ENCODE peak calls at places on chromosomes 3 and 15, in seven cellular contexts. A is GM04503; X is DMS53; W is retinal pigment epithelial cell; Y is stimulated activated CD4-positive, alpha-beta T cell treated with anti-CD3 and anti-CD28 coated beads, Interleukin-4, amount 100 ng/mL, for 1 hour; J is ecto neural progenitor cell; V is astrocyte of the spinal cord. N is an unnamed sample.

GRCh38 chr15:25051399-25052154 is 96.8 kb downstream of the SNRPN start:
- DNase-seq in A (no peak), X (no peak), W (no peak), Y (no peak), J (peak; percentile 32), V (no peak), N (peak; percentile 72)

GRCh38 chr3:175356899-175357324 is 497.8 kb downstream of the NAALADL2 start:
- DNase-seq in A (peak; percentile 14), X (peak; percentile 22), W (no peak), Y (no peak), J (no peak), V (peak; percentile 58), N (no peak)

GRCh38 chr3:47578691-47579632 is at the start of gene CSPG5:
- DNase-seq in A (no peak), X (peak; percentile 23), W (peak; percentile 27), Y (peak; percentile 29), J (peak; percentile 80), V (no peak), N (no peak)

GRCh38 chr3:129526121-129526900 is 2.1 kb upstream of the RHO start:
- DNase-seq in A (no peak), X (no peak), W (no peak), Y (no peak), J (no peak), V (peak; percentile 35), N (no peak)

GRCh38 chr3:24400015-24400414 is 94.6 kb downstream of the THRB start:
- DNase-seq in A (no peak), X (no peak), W (no peak), Y (no peak), J (no peak), V (no peak), N (no peak)

GRCh38 chr3:171876651-171877272 is 33.6 kb downstream of the TMEM212 start:
- DNase-seq in A (peak; percentile 93), X (peak; percentile 16), W (peak; percentile 93), Y (no peak), J (no peak), V (peak; percentile 97), N (no peak)

GRCh38 chr3:127998596-127998995 is 53.6 kb upstream of the SEC61A1 start:
- DNase-seq in A (no peak), X (no peak), W (no peak), Y (no peak), J (no peak), V (no peak), N (no peak)

GRCh38 chr3:194257916-194258668 is 93.0 kb downstream of the CPN2 start:
- DNase-seq in A (no peak), X (no peak), W (no peak), Y (no peak), J (peak; percentile 5), V (no peak), N (no peak)

GRCh38 chr15:97995881-97996603 is 35.5 kb downstream of the ARRDC4 start:
- DNase-seq in A (no peak), X (peak; percentile 57), W (no peak), Y (no peak), J (no peak), V (no peak), N (no peak)

GRCh38 chr3:170560717-170561382 is 25.0 kb downstream of the SLC7A14 start:
- DNase-seq in A (no peak), X (no peak), W (no peak), Y (no peak), J (no peak), V (no peak), N (no peak)

GRCh38 chr3:62604746-62605351 is 231.5 kb upstream of the FEZF2 start:
- DNase-seq in A (no peak), X (no peak), W (no peak), Y (no peak), J (no peak), V (no peak), N (no peak)

GRCh38 chr3:95399580-95399979 is 1336.7 kb downstream of the NSUN3 start:
- DNase-seq in A (no peak), X (no peak), W (no peak), Y (no peak), J (no peak), V (no peak), N (no peak)

GRCh38 chr15:66722757-66723540 is 20.9 kb downstream of the SMAD6 start:
- DNase-seq in A (no peak), X (no peak), W (no peak), Y (no peak), J (no peak), V (no peak), N (no peak)

GRCh38 chr15:68337826-68338225 is 60.3 kb downstream of the FEM1B start:
- DNase-seq in A (no peak), X (no peak), W (no peak), Y (no peak), J (no peak), V (no peak), N (no peak)

GRCh38 chr3:44359146-44359751 is 20.7 kb downstream of the TCAIM start:
- DNase-seq in A (no peak), X (no peak), W (no peak), Y (no peak), J (peak; percentile 83), V (no peak), N (no peak)

GRCh38 chr15:79434361-79434760 is 2.2 kb downstream of the MINAR1 start:
- DNase-seq in A (no peak), X (no peak), W (no peak), Y (no peak), J (peak; percentile 19), V (no peak), N (peak; percentile 42)

N was measured in esophagus muscularis mucosa.